ENCODE peak calls at places on chromosomes 12 and 14, in ten cellular contexts. U is left ventricle myocardium inferior, J is heart left ventricle, W is ascending aorta, Y is PC-9, M is Peyer's patch, O is A673, P is body of pancreas, A is ovary, C is tibial artery. R is an unnamed sample. For H3K4me1, the result is how much of the 10 kb centered on the place peaks cover.

GRCh38 chr14:92877757-92878431 is 45.1 kb upstream of the CHGA start:
- DNase-seq in U (peak), O (no peak), P (peak), M (no peak), C (no peak), W (no peak), Y (no peak), J (peak), A (peak), R (no peak)

GRCh38 chr14:70139384-70139783 is 49.4 kb downstream of the SLC8A3 start:
- DNase-seq in W (no peak), O (no peak), P (no peak), A (no peak), U (no peak), Y (no peak), J (no peak), C (no peak), M (no peak), R (no peak)

GRCh38 chr14:85087201-85087600 is 442.7 kb upstream of the FLRT2 start:
- DNase-seq in M (no peak), O (no peak), W (no peak), P (no peak), A (no peak), C (no peak), J (no peak), U (no peak), Y (no peak), R (no peak)

GRCh38 chr14:91354221-91354916 is 63.3 kb downstream of the CCDC88C start:
- DNase-seq in O (no peak), A (no peak), U (no peak), Y (no peak), C (no peak), J (no peak), M (no peak), P (no peak), W (no peak), R (no peak)

GRCh38 chr12:39071611-39072010 is 166.2 kb upstream of the CPNE8 start:
- DNase-seq in M (no peak), A (no peak), W (no peak), O (no peak), P (no peak), J (no peak), U (no peak), Y (no peak), C (no peak), R (no peak)

GRCh38 chr12:130606245-130606644 is 109.9 kb downstream of the RIMBP2 start:
- DNase-seq in A (no peak), W (no peak), U (no peak), C (no peak), J (no peak), P (no peak), O (no peak), M (no peak), Y (no peak), R (no peak)

GRCh38 chr12:52925717-52926595 is 21.1 kb upstream of the KRT8 start:
- DNase-seq in W (no peak), U (no peak), C (no peak), P (peak), O (no peak), Y (peak), J (no peak), A (no peak), M (no peak), R (peak)

GRCh38 chr12:3257411-3257810 is 180.2 kb downstream of the TSPAN9 start:
- DNase-seq in U (no peak), C (no peak), O (peak), Y (peak), A (no peak), M (no peak), W (no peak), P (no peak), J (no peak), R (no peak)

GRCh38 chr12:47052274-47052673 is 27.1 kb upstream of the PCED1B start:
- DNase-seq in C (no peak), P (no peak), Y (no peak), A (no peak), W (no peak), J (no peak), U (no peak), O (no peak), M (no peak), R (no peak)

GRCh38 chr12:65826513-65827171 is 2.4 kb downstream of the HMGA2 start:
- DNase-seq in J (no peak), U (no peak), Y (peak), P (no peak), W (no peak), M (no peak), O (peak), A (no peak), C (no peak), R (no peak)

GRCh38 chr14:100841445-100842403 is 15.8 kb downstream of the MEG3 start:
- DNase-seq in W (no peak), A (no peak), O (no peak), M (no peak), P (no peak), C (peak), J (no peak), U (no peak), Y (no peak), R (no peak)

GRCh38 chr12:53096089-53096741 is 1.3 kb upstream of the IGFBP6 start:
- DNase-seq in O (no peak), A (peak), J (peak), C (peak), M (no peak), Y (peak), U (peak), P (no peak), W (peak), R (no peak)

GRCh38 chr14:34981743-34982420 is 910 bp upstream of the SRP54 start:
- DNase-seq in W (no peak), P (peak), O (peak), M (peak), J (no peak), A (peak), U (no peak), C (no peak), Y (peak), R (no peak)

GRCh38 chr14:55028066-55028465 is 1.0 kb downstream of the SOCS4 start:
- DNase-seq in A (no peak), C (no peak), P (no peak), W (no peak), M (no peak), J (no peak), O (peak), U (no peak), Y (no peak), R (no peak)

GRCh38 chr12:41188058-41188840 is at the start of gene PDZRN4:
- DNase-seq in J (peak), U (no peak), P (no peak), M (no peak), Y (no peak), O (peak), A (peak), W (no peak), C (peak), R (no peak)

GRCh38 chr14:65981192-65981843 is 504.9 kb upstream of the CCDC196 start:
- DNase-seq in W (no peak), P (no peak), J (no peak), M (no peak), Y (no peak), O (no peak), C (no peak), A (no peak), U (peak), R (no peak)

GRCh38 chr12:54658306-54659264 is 10.4 kb upstream of the DCD start:
- DNase-seq in W (no peak), O (peak), J (no peak), A (no peak), M (no peak), Y (peak), P (peak), U (peak), C (no peak), R (no peak)

GRCh38 chr14:102891556-102891955 is 30.9 kb upstream of the AMN start:
- DNase-seq in A (no peak), W (no peak), J (no peak), P (no peak), M (no peak), O (no peak), Y (no peak), U (no peak), C (no peak), R (no peak)

GRCh38 chr12:107131832-107132616 is 38.7 kb upstream of the CRY1 start:
- DNase-seq in J (no peak), O (peak), Y (peak), W (no peak), A (no peak), M (no peak), P (peak), U (no peak), C (no peak), R (no peak)

GRCh38 chr12:89166525-89166934 is 185.8 kb downstream of the DUSP6 start:
- DNase-seq in Y (no peak), A (no peak), U (no peak), O (no peak), M (no peak), P (no peak), W (no peak), J (no peak), C (no peak), R (no peak)

GRCh38 chr14:105420976-105421674 is 1.5 kb downstream of the MTA1 start:
- DNase-seq in A (no peak), M (no peak), C (no peak), W (no peak), U (no peak), O (no peak), Y (no peak), P (no peak), J (no peak), R (peak)

GRCh38 chr12:22282283-22282682 is 52.2 kb downstream of the ST8SIA1 start:
- DNase-seq in W (no peak), A (peak), J (no peak), U (no peak), M (no peak), O (no peak), C (no peak), Y (no peak), P (no peak), R (no peak)

GRCh38 chr12:46303039-46303666 is 34.3 kb upstream of the SLC38A1 start:
- DNase-seq in P (peak), Y (no peak), M (peak), O (peak), U (no peak), C (no peak), J (no peak), W (no peak), A (no peak), R (no peak)

GRCh38 chr12:86600664-86601231 is 344.6 kb upstream of the MGAT4C start:
- DNase-seq in O (no peak), M (no peak), A (no peak), W (no peak), C (peak), U (no peak), Y (no peak), P (peak), J (no peak), R (no peak)

GRCh38 chr12:102053062-102053349 is 8.8 kb downstream of the WASHC3 start:
- DNase-seq in U (no peak), J (peak), P (no peak), O (no peak), Y (no peak), A (no peak), W (no peak), C (no peak), M (no peak), R (no peak)

GRCh38 chr12:67710582-67710981 is 62.0 kb downstream of the DYRK2 start:
- DNase-seq in A (no peak), P (peak), J (no peak), O (no peak), W (no peak), M (no peak), Y (no peak), C (no peak), U (no peak), R (no peak)

GRCh38 chr12:754871-755562 is 2.6 kb downstream of the WNK1 start:
- DNase-seq in U (no peak), O (peak), J (no peak), W (no peak), C (no peak), M (no peak), P (no peak), A (no peak), Y (no peak), R (no peak)

DNA sequence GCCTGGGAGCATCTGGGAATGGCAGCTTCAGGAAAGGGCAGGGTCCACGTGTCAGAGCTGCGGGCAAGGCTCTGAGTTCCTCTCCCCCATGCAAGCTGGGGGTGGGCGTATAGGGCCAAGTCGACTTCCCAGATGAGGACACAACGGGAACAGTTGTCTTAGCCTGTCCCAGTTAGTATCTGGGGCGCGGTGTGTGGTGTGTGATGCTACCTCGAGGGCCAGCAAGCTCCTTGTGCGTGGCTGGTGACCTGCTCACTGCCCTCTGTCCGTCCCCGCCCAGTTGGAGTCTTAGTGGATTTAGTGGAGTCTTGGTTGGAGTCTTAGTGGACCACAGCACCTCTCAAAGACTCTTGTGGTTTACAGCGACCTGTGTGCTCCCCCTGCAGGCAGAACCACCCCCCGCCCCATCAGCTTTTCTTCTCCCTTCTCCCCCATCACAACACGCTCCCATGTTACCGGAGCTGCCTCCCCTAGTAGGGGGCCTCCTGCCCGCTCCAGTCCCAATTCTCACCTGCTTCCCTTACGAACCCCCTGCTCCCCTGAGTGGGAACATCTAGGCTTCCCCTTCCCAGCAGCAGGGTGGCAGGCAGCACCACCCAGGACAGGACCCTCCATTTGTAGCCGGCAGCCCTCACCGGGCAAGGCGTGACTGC is 8.7 kb downstream of the ASPG start:
- DNase-seq in U (no peak), W (no peak), M (no peak), J (peak), C (no peak), A (no peak), P (no peak), O (no peak), Y (no peak), R (no peak)
- H3K4me1 ChIP-seq in U (under half), W (under half), M (under half), J (under half), C (under half), A (under half), P (under half), O (under half), Y (under half), R (under half)

DNA sequence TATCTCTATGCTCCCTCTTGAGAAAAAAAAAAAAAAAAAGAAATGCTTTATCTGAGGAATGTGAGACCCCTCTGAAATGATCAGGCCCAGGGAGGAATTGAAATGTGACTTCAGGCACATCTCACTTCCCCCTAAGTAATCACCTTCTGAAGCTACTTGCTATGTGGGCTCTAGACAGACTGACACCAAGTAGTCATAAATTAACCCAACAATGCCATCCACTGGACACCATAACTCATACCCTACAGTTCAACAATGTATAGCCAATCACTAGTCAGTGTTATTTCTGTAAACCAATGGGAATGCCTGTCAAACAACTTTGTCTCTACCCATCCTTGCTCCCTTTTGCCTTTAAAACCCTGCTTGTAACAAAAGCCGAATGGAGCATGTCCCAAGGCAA is 182.8 kb upstream of the TMPO start:
- DNase-seq in P (no peak), U (no peak), M (no peak), O (peak), W (no peak), Y (no peak), J (no peak), A (no peak), C (no peak), R (no peak)
- TF ChIP-seq CTCF in P (no peak), U (no peak), M (no peak), O (no peak), W (no peak), Y (no peak), J (no peak), A (no peak), C (no peak), R (no peak)

GRCh38 chr14:68666899-68667298 is 126.0 kb downstream of the ZFP36L1 start:
- DNase-seq in C (peak), W (no peak), M (no peak), Y (no peak), J (no peak), U (no peak), P (no peak), O (no peak), A (peak), R (no peak)

GRCh38 chr14:68667313-68667791 is 125.5 kb downstream of the ZFP36L1 start:
- DNase-seq in U (no peak), M (no peak), J (no peak), O (no peak), P (no peak), W (no peak), Y (no peak), C (no peak), A (peak), R (no peak)

GRCh38 chr14:68668531-68668930 is 124.3 kb downstream of the ZFP36L1 start:
- DNase-seq in A (peak), P (peak), W (no peak), M (no peak), J (no peak), Y (no peak), O (no peak), C (peak), U (no peak), R (no peak)

GRCh38 chr14:68669101-68669500 is 123.8 kb downstream of the ZFP36L1 start:
- DNase-seq in O (peak), M (no peak), P (peak), A (peak), J (no peak), C (peak), U (no peak), W (no peak), Y (peak), R (no peak)

DNA sequence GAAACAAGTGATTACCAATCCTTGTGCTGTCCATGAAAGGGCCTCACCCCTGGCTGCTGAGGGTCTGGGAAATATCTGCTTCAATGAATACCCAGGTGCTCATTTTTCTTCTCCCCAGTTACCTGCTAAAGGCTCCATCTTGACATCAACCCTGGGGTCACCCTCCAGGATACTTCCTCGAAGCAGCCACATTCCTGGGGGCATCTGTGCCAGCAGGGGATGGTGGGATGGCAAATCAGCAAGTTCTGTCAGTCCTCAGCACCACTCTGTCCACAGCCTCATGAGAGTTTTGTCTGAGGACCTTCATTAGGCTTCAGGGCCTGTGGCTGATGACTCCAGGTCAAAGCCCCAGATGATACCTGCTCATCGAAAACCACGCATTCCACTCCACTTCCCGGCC is 124.8 kb downstream of the ZFP36L1 start:
- DNase-seq in W (no peak), O (no peak), Y (no peak), C (peak), U (no peak), A (peak), P (peak), M (peak), J (no peak), R (no peak)
- H3K4me1 ChIP-seq in W (half or more), O (under half), Y (half or more), C (half or more), U (half or more), A (under half), P (half or more), M (under half), J (half or more), R (under half)

GRCh38 chr14:96501746-96502620 is at the start of gene PAPOLA:
- DNase-seq in A (peak), C (peak), J (peak), M (peak), W (peak), Y (peak), P (peak), O (peak), U (peak), R (peak)
- TF ChIP-seq CTCF in A (peak), C (no peak), J (peak), M (no peak), W (no peak), Y (no peak), P (peak), O (no peak), U (peak), R (peak)

GRCh38 chr14:61467281-61467680 is 145.9 kb downstream of the PRKCH start:
- DNase-seq in W (no peak), J (peak), U (no peak), A (no peak), Y (no peak), P (no peak), M (no peak), C (no peak), O (no peak), R (no peak)
- H3K4me1 ChIP-seq in W (under half), J (half or more), U (half or more), A (under half), Y (half or more), P (under half), M (under half), C (under half), O (under half), R (half or more)

GRCh38 chr12:104825408-104825807 is 132.7 kb downstream of the SLC41A2 start:
- DNase-seq in P (no peak), A (no peak), C (no peak), Y (no peak), M (no peak), W (no peak), O (peak), J (no peak), U (no peak), R (no peak)
- TF ChIP-seq CTCF in P (no peak), A (no peak), C (no peak), Y (peak), M (no peak), W (no peak), O (peak), J (peak), U (no peak), R (no peak)

DNA sequence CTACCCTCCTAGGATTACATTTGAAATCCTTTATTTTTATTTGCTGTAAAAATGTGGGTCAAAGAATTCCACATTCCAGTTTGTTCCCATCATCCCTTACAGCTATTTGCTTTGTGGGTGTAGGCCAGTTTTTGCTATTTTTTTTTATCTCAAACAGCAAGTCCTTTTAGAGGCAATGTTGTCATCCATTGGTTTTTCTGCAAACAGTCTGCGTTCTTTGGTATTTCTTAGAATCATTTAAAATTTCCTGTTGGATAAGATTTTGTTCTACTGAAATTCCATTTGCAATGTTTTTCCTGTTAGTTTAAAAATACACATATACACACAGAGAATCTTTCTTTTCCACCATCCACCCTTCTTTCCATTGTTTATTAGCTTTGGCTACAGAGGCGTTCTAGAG is 53.3 kb upstream of the STK38L start:
- DNase-seq in U (no peak), O (no peak), C (no peak), M (no peak), J (no peak), Y (no peak), P (no peak), A (no peak), W (no peak), R (no peak)
- H3K4me1 ChIP-seq in U (half or more), O (under half), C (half or more), M (under half), J (under half), Y (under half), P (under half), A (under half), W (half or more), R (under half)

GRCh38 chr14:56224691-56225681 is 106.8 kb downstream of the PELI2 start:
- DNase-seq in U (no peak), O (peak), C (no peak), A (no peak), J (no peak), P (peak), Y (no peak), W (no peak), M (no peak), R (no peak)

GRCh38 chr14:56221392-56222128 is 103.3 kb downstream of the PELI2 start:
- DNase-seq in C (no peak), W (no peak), A (no peak), U (no peak), Y (no peak), J (no peak), M (no peak), O (no peak), P (no peak), R (no peak)

GRCh38 chr14:56219666-56220413 is 101.6 kb downstream of the PELI2 start:
- DNase-seq in O (no peak), J (no peak), M (no peak), A (no peak), C (no peak), U (no peak), W (no peak), Y (no peak), P (peak), R (no peak)

DNA sequence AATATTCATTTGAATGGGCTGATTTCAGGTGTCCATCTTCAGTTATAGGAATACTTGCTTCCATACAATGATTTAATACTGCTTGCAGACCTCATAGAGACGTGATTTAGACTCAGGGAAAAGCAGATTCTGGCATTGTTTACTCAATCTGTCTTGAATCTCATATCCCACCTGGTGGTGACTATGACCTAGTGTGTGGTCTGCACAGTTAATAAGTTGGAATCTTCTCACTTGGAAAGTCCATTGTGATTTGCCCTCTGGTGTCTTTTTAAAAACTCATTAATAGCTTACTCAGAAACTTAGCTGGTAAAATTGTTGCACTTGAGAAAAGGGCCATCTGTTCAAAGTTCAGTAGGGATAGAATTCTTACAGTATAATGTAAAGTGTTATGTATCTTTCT is 106.0 kb downstream of the PELI2 start:
- DNase-seq in U (no peak), J (no peak), W (no peak), P (no peak), O (no peak), A (no peak), C (no peak), M (no peak), Y (no peak), R (no peak)
- TF ChIP-seq CTCF in U (no peak), J (no peak), W (no peak), P (peak), O (no peak), A (no peak), C (no peak), M (no peak), Y (no peak), R (no peak)